ENCODE peak calls at places on chromosomes 2 and 18, in six cellular contexts. W is B cell; N is uterus; R is ecto neural progenitor cell; G is effector memory CD8-positive, alpha-beta T cell; J is HTR-8/SVneo. C is an unnamed sample.

GRCh38 chr2:121205321-121205942 is 79.6 kb downstream of the TFCP2L1 start:
- DNase-seq in W (no peak), N (no peak), R (no peak), G (no peak), J (no peak), C (no peak)

GRCh38 chr2:58918138-58918537 is 677.0 kb upstream of the FANCL start:
- DNase-seq in W (no peak), N (no peak), R (no peak), G (no peak), J (no peak), C (no peak)

GRCh38 chr18:23453657-23454011 is 547 bp downstream of the RIOK3 start:
- DNase-seq in W (no peak), N (no peak), R (no peak), G (no peak), J (no peak), C (no peak)

GRCh38 chr2:225668606-225669266 is 269.2 kb downstream of the NYAP2 start:
- DNase-seq in W (peak), N (no peak), R (no peak), G (peak), J (peak), C (peak)

GRCh38 chr2:555164-555922 is 121.9 kb downstream of the TMEM18 start:
- DNase-seq in W (no peak), N (peak), R (no peak), G (no peak), J (no peak), C (no peak)

GRCh38 chr18:5238371-5238758 is 41.3 kb upstream of the AKAIN1 start:
- DNase-seq in W (peak), N (peak), R (peak), G (no peak), J (no peak), C (peak)

GRCh38 chr2:174121178-174121577 is 127.2 kb downstream of the OLA1 start:
- DNase-seq in W (no peak), N (no peak), R (no peak), G (no peak), J (peak), C (no peak)

GRCh38 chr2:162750033-162750432 is 88.5 kb downstream of the KCNH7 start:
- DNase-seq in W (no peak), N (no peak), R (no peak), G (no peak), J (no peak), C (no peak)

GRCh38 chr18:65936678-65937077 is 185.9 kb downstream of the CDH7 start:
- DNase-seq in W (no peak), N (no peak), R (no peak), G (no peak), J (no peak), C (no peak)

GRCh38 chr2:25159947-25160346 is 8.4 kb downstream of the POMC start:
- DNase-seq in W (no peak), N (no peak), R (peak), G (no peak), J (peak), C (no peak)

GRCh38 chr18:25503567-25504081 is 151.7 kb upstream of the ZNF521 start:
- DNase-seq in W (no peak), N (peak), R (peak), G (no peak), J (peak), C (peak)

GRCh38 chr2:70508711-70509462 is 44.7 kb downstream of the TGFA start:
- DNase-seq in W (no peak), N (no peak), R (no peak), G (no peak), J (no peak), C (no peak)

GRCh38 chr2:233419626-233420431 is 65.5 kb downstream of the DGKD start:
- DNase-seq in W (no peak), N (no peak), R (peak), G (no peak), J (no peak), C (no peak)

GRCh38 chr2:144330951-144331651 is 188.8 kb downstream of the ZEB2 start:
- DNase-seq in W (no peak), N (no peak), R (no peak), G (no peak), J (no peak), C (no peak)

GRCh38 chr2:189521686-189522434 is 58.7 kb downstream of the SLC40A1 start:
- DNase-seq in W (no peak), N (no peak), R (no peak), G (no peak), J (no peak), C (no peak)

GRCh38 chr2:162091325-162092007 is 17.5 kb upstream of the DPP4 start:
- DNase-seq in W (no peak), N (no peak), R (no peak), G (no peak), J (no peak), C (no peak)

GRCh38 chr2:64645014-64645418 is 8.7 kb downstream of the SERTAD2 start:
- DNase-seq in W (no peak), N (peak), R (peak), G (no peak), J (peak), C (no peak)